ENCODE peak calls at places on chromosomes 3 and 15, in ten cellular contexts. S is DND-41; U is RWPE2; K is upper lobe of right lung; N is cardiac muscle cell; B is astrocyte; H is PC-3; I is tibial nerve; R is prostate gland; E is CD8-positive, alpha-beta memory T cell. J is an unnamed sample.

GRCh38 chr3:25910997-25911396 is 121.1 kb downstream of the OXSM start:
- DNase-seq in I (peak; percentile 13), H (peak; percentile 44), R (no peak), B (no peak), U (no peak), K (peak; percentile 53), N (no peak), E (peak; percentile 16), S (peak; percentile 34), J (peak; percentile 3)

GRCh38 chr3:56855856-56856538 is 54.2 kb upstream of the ARHGEF3 start:
- DNase-seq in H (peak; percentile 46), S (no peak), E (peak; percentile 18), I (no peak), N (peak; percentile 30), B (no peak), K (no peak), U (no peak), R (no peak), J (no peak)

GRCh38 chr3:35785540-35785939 is 146.2 kb downstream of the ARPP21 start:
- DNase-seq in H (no peak), I (no peak), R (no peak), B (no peak), U (no peak), S (no peak), E (no peak), N (no peak), K (no peak), J (no peak)

GRCh38 chr3:194488007-194488742 is 1.4 kb upstream of the ATP13A3 start:
- DNase-seq in E (peak; percentile 34), N (no peak), K (no peak), S (peak; percentile 30), R (no peak), H (peak; percentile 51), B (peak; percentile 61), I (no peak), U (no peak), J (peak; percentile 60)

GRCh38 chr3:46400000-46400734 is 6.7 kb downstream of the CCR5AS start:
- DNase-seq in H (no peak), I (no peak), B (peak; percentile 78), N (peak; percentile 81), E (no peak), S (no peak), U (no peak), R (no peak), K (no peak), J (no peak)

GRCh38 chr3:149848238-149848637 is 35.2 kb downstream of the RNF13 start:
- DNase-seq in I (no peak), N (no peak), U (no peak), S (no peak), R (no peak), K (no peak), E (no peak), H (no peak), B (no peak), J (no peak)

GRCh38 chr15:40847225-40847961 is 3.5 kb downstream of the SPINT1 start:
- DNase-seq in N (peak; percentile 76), R (peak; percentile 87), S (peak; percentile 59), U (no peak), B (no peak), I (peak; percentile 43), K (peak; percentile 87), E (no peak), H (peak; percentile 85), J (peak; percentile 39)

GRCh38 chr3:13017361-13018038 is 55.7 kb downstream of the IQSEC1 start:
- DNase-seq in U (no peak), R (no peak), N (no peak), E (no peak), B (no peak), S (no peak), K (no peak), I (no peak), H (no peak), J (no peak)

GRCh38 chr15:31362121-31362520 is 35.5 kb downstream of the KLF13 start:
- DNase-seq in I (no peak), H (no peak), K (no peak), B (no peak), S (no peak), E (no peak), R (no peak), N (no peak), U (no peak), J (no peak)

DNA sequence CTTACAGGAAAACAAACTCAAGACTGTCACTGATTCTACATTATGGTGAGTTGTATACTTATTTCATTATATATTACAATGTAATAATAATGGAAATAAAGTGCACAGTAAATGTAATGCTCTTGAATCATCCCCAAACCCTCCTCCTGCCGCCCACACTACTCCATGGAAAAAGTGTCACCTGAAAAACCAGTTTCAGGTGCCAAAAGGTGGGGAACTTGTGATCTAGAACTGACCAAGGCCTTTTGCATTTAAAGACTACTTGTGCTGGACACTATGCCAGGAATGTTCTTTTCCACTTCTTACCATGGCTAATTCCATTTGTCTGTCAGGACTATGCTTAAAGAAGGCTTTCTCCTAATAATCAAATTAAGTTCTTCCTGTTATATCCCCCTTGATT is 32.3 kb downstream of the ROBO2 start:
- DNase-seq in K (no peak), I (no peak), B (no peak), S (no peak), R (no peak), N (no peak), U (no peak), H (no peak), E (no peak), J (no peak)
- H3K4me3 ChIP-seq in K (no peak overlapping the region), I (no peak overlapping the region), B (no peak overlapping the region), S (no peak overlapping the region), R (no peak overlapping the region), N (no peak overlapping the region), U (no peak overlapping the region), H (no peak overlapping the region), E (no peak overlapping the region), J (no peak overlapping the region)

GRCh38 chr15:33699691-33700447 is 268.4 kb upstream of the CHRM5 start:
- DNase-seq in R (no peak), K (no peak), I (no peak), H (peak; percentile 46), B (no peak), E (no peak), U (no peak), N (peak; percentile 37), S (no peak), J (no peak)
- H3K27me3 ChIP-seq in R (no peaks in the 10 kb centered on the region), K (peaks cover 8% of the 10 kb centered on the region), I (no peaks in the 10 kb centered on the region), H (peaks cover 38% of the 10 kb centered on the region), B (peaks cover 21% of the 10 kb centered on the region), E (no peaks in the 10 kb centered on the region), U (peaks cover 11% of the 10 kb centered on the region), N (no peaks in the 10 kb centered on the region), S (no peaks in the 10 kb centered on the region), J (no peaks in the 10 kb centered on the region)

GRCh38 chr3:11306815-11307589 is 34.8 kb downstream of the ATG7 start:
- DNase-seq in B (peak; percentile 68), K (no peak), R (no peak), N (peak; percentile 26), H (no peak), U (no peak), S (peak; percentile 43), E (no peak), I (no peak), J (peak; percentile 5)
- H3K36me3 ChIP-seq in B (peaks cover 38% of the 10 kb centered on the region), K (peaks cover 62% of the 10 kb centered on the region), R (no peaks in the 10 kb centered on the region), N (peaks cover 9% of the 10 kb centered on the region), H (peaks cover 58% of the 10 kb centered on the region), U (peaks cover 69% of the 10 kb centered on the region), S (peaks cover 46% of the 10 kb centered on the region), E (peaks cover 36% of the 10 kb centered on the region), I (no peaks in the 10 kb centered on the region), J (peaks cover 18% of the 10 kb centered on the region)

DNA sequence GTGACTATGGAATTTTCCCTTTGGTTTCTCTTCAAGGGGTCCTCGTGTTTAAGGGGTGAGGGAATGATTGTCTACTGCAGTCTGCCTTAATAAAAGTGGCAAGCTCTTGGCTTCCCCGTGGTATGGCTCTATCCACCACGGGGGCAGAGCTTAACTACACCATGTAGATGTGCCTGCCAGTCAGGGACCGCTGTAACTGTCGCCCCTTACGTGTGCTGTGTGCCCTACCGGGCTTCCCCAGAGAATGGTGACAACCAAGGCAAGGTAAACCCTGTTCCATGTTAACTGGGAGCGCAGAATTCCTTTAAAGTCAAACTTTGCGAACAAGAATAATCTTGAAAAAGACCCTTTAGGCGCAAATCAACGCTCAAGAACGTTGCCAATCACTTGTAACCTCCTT is 966 bp upstream of the C3orf80 start:
- DNase-seq in K (no peak), S (no peak), I (no peak), B (no peak), N (peak; percentile 23), H (no peak), E (no peak), R (no peak), U (no peak), J (no peak)
- H3K4me3 ChIP-seq in K (no peak overlapping the region), S (no peak overlapping the region), I (no peak overlapping the region), B (no peak overlapping the region), N (peak overlapping the region; percentile 72), H (no peak overlapping the region), E (no peak overlapping the region), R (no peak overlapping the region), U (no peak overlapping the region), J (no peak overlapping the region)

J was measured in MG63.